ENCODE peak calls at places on chromosomes 11 and 22, in ten cellular contexts. B is tibial nerve, Q is A549, J is esophagus muscularis mucosa, Y is H1, D is stomach, K is suprapubic skin, W is transverse colon, G is K562, O is ovary. E is an unnamed sample.
A peak's percentile ranks its signal among the peaks of the same experiment; 100 is the strongest.

GRCh38 chr22:42862045-42862734 is 5.1 kb upstream of the ARFGAP3 start:
- DNase-seq in Y (no peak), G (no peak), B (no peak), W (no peak), D (no peak), Q (no peak), J (no peak), K (no peak), O (no peak), E (no peak)

GRCh38 chr22:50169774-50170341 is 673 bp upstream of the PANX2 start:
- DNase-seq in B (no peak), Q (no peak), Y (no peak), G (peak; percentile 84), W (no peak), O (no peak), K (no peak), D (peak; percentile 59), J (no peak), E (peak; percentile 89)

GRCh38 chr11:61730222-61730994 is 22.0 kb upstream of the MYRF start:
- DNase-seq in Y (no peak), B (no peak), O (no peak), Q (peak; percentile 65), W (no peak), J (no peak), G (no peak), D (no peak), K (no peak), E (peak; percentile 31)

GRCh38 chr11:5258543-5259262 is 4.1 kb upstream of the HBG2 start:
- DNase-seq in Y (no peak), O (no peak), G (peak; percentile 89), W (no peak), B (no peak), D (no peak), Q (no peak), K (no peak), J (no peak), E (no peak)

GRCh38 chr11:85539029-85539689 is 88.0 kb downstream of the DLG2 start:
- DNase-seq in K (no peak), Q (no peak), Y (no peak), G (no peak), O (no peak), D (no peak), W (no peak), J (no peak), B (no peak), E (no peak)

GRCh38 chr22:38413085-38414008 is 41.7 kb downstream of the KCNJ4 start:
- DNase-seq in J (peak; percentile 72), W (peak; percentile 46), K (peak; percentile 61), D (peak; percentile 41), Q (no peak), Y (peak; percentile 44), G (no peak), B (no peak), O (no peak), E (no peak)

GRCh38 chr11:108887436-108888238 is 222.8 kb downstream of the DDX10 start:
- DNase-seq in O (no peak), B (no peak), Q (no peak), G (no peak), K (no peak), W (no peak), Y (no peak), J (no peak), D (no peak), E (no peak)

GRCh38 chr22:27911329-27911728 is 7.7 kb downstream of the PITPNB start:
- DNase-seq in K (no peak), J (no peak), O (no peak), G (peak; percentile 51), B (no peak), Y (no peak), Q (no peak), W (no peak), D (no peak), E (no peak)

GRCh38 chr11:100831929-100832480 is 144.9 kb downstream of the ARHGAP42 start:
- DNase-seq in O (no peak), D (no peak), Y (no peak), B (no peak), J (no peak), G (no peak), Q (no peak), K (peak; percentile 69), W (no peak), E (no peak)

GRCh38 chr11:58451585-58451984 is 9.5 kb upstream of the OR5B12 start:
- DNase-seq in O (no peak), K (no peak), Y (no peak), J (no peak), D (no peak), G (no peak), W (no peak), B (no peak), Q (no peak), E (no peak)

GRCh38 chr11:17352925-17353227 is 1.3 kb downstream of the NCR3LG1 start:
- DNase-seq in D (peak; percentile 54), J (no peak), O (peak; percentile 49), Y (peak; percentile 59), W (peak; percentile 71), Q (peak; percentile 63), K (peak; percentile 70), B (peak; percentile 8), G (peak; percentile 78), E (peak; percentile 46)

GRCh38 chr11:6357222-6357621 is 33.1 kb upstream of the SMPD1 start:
- DNase-seq in O (peak; percentile 75), G (peak; percentile 66), W (peak; percentile 24), B (peak; percentile 21), Y (no peak), D (no peak), J (no peak), K (peak; percentile 71), Q (no peak), E (peak; percentile 24)

DNA sequence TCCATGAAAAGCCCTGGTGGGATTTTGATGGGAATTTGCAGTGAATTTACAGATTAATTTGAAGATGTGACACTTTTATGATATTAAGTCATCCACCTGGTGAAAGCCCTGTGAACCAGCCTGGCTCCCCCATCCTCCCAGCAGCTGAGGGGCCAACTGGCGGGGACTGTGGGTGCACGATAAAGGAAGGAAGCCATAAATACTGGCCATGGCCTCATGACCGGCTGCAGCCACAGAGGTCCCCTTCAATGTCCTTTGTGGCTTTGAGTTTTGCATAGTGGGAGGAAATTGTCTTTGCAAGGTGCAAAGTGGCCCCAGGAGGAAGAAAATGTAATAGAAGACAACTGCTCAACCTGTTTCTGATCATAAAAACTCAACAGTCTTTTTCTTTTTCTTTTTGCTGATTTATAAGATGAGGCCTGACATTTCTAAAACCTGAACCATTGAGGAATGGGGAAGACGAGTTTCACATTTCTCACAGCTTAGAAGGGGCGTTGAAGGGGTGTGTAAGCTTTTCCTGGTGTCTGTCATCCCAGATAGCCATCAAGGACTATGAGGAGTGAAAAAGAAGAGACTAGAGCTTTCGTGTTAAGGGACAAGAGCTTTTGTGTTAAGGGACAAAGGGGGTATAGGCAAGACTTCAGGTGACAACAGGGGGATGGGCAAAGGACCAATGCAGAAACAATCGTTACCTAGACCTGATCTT is 6.3 kb upstream of the NDUFV1 start:
- DNase-seq in Y (no peak), J (no peak), W (peak; percentile 47), K (no peak), Q (no peak), G (peak; percentile 89), B (no peak), D (no peak), O (no peak), E (no peak)
- TF ChIP-seq POLR2A in Y (no peak), J (no peak), W (no peak), K (no peak), Q (no peak), G (no peak), B (no peak), D (no peak), O (no peak), E (no peak)

GRCh38 chr22:46974631-46975585 is 212.5 kb downstream of the TBC1D22A start:
- DNase-seq in O (no peak), Q (no peak), B (no peak), Y (no peak), G (no peak), W (no peak), D (no peak), J (no peak), K (no peak), E (no peak)

GRCh38 chr22:46976130-46976529 is 213.7 kb downstream of the TBC1D22A start:
- DNase-seq in K (no peak), J (no peak), Q (no peak), W (no peak), D (no peak), O (no peak), Y (no peak), G (no peak), B (no peak), E (no peak)

GRCh38 chr22:46972901-46973831 is 210.7 kb downstream of the TBC1D22A start:
- DNase-seq in O (no peak), J (no peak), G (no peak), B (no peak), Q (no peak), Y (no peak), W (no peak), D (no peak), K (no peak), E (no peak)

GRCh38 chr22:46972256-46972655 is 209.8 kb downstream of the TBC1D22A start:
- DNase-seq in D (no peak), O (no peak), W (no peak), Q (no peak), B (no peak), Y (no peak), G (no peak), J (no peak), K (no peak), E (peak; percentile 70)

GRCh38 chr22:46974077-46974476 is 211.6 kb downstream of the TBC1D22A start:
- DNase-seq in W (no peak), D (no peak), B (no peak), J (no peak), G (no peak), Q (no peak), Y (no peak), O (no peak), K (no peak), E (peak; percentile 79)
- TF ChIP-seq EP300 in W (no peak), D (no peak), B (no peak), J (no peak), G (no peak), Q (no peak), Y (no peak), O (no peak), K (no peak), E (no peak)

DNA sequence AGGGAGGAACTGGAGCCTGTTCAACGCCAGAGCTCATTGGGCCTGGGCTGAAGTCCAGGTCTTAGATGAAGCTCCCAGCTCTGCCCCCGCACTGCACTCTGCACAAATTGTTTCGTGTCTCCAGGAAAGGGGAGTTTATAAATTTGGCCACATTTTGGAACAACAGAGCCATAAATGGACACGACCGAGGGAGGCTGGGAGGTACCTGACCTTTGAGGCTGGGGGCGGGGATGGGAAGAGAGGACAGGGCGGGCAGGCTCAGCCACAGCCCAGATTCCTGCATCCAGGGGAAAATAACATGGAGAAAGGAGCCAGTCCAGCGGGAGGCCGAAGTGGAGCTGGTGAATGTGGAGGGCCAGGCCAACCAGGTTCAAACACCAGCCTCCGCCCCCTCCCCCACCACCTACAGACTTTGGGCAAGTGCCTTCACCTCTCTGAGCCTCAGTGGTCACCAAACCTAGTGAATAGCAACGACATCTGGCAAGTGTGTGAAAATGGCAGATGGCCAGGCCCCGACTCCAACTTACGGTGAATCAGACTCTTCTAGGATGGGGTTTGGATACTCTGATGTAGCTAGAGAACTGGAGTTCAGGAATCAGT is 36.8 kb upstream of the SMTN start:
- DNase-seq in Q (no peak), Y (no peak), B (peak; percentile 28), K (no peak), D (peak; percentile 38), J (no peak), W (peak; percentile 61), O (peak; percentile 89), G (no peak), E (no peak)
- TF ChIP-seq POLR2A in Q (no peak), Y (no peak), B (no peak), K (no peak), D (no peak), J (no peak), W (no peak), O (no peak), G (no peak), E (no peak)

GRCh38 chr11:12841946-12842630 is 167.0 kb upstream of the RASSF10 start:
- DNase-seq in K (no peak), O (peak; percentile 72), D (no peak), Y (no peak), J (no peak), B (no peak), W (no peak), Q (no peak), G (peak; percentile 75), E (no peak)
- TF ChIP-seq EP300 in K (no peak), O (no peak), D (no peak), Y (no peak), J (no peak), B (no peak), W (no peak), Q (no peak), G (peak; percentile 32), E (no peak)

E was measured in upper lobe of left lung.